ENCODE peak calls at places on chromosomes 2 and 18, in ten cellular contexts. W is fibroblast of pulmonary artery, B is choroid plexus epithelial cell, R is lower leg skin, N is cardiac muscle cell, G is kidney, J is cardiac fibroblast, A is A673, M is heart right ventricle, S is adrenal gland. F is an unnamed sample.

GRCh38 chr2:7508220-7508943 is 591.2 kb downstream of the RNF144A start:
- DNase-seq in W (no peak), A (peak), M (no peak), G (no peak), N (no peak), B (no peak), S (no peak), R (no peak), J (no peak), F (peak)

GRCh38 chr2:18597618-18598017 is 8.2 kb upstream of the NT5C1B start:
- DNase-seq in A (no peak), N (no peak), M (no peak), G (no peak), W (no peak), J (no peak), B (no peak), S (no peak), R (no peak), F (no peak)

GRCh38 chr2:200378652-200379290 is 72.3 kb downstream of the SPATS2L start:
- DNase-seq in B (no peak), N (no peak), R (no peak), J (peak), M (no peak), W (peak), A (peak), G (no peak), S (no peak), F (peak)

GRCh38 chr2:238239552-238239871 is 326 bp downstream of the HES6 start:
- DNase-seq in R (no peak), M (no peak), S (peak), G (no peak), W (no peak), A (peak), N (peak), J (no peak), B (no peak), F (no peak)

GRCh38 chr2:118614856-118615255 is 232.6 kb downstream of the EN1 start:
- DNase-seq in M (no peak), R (no peak), B (peak), N (peak), A (no peak), W (peak), J (no peak), S (no peak), G (no peak), F (peak)

GRCh38 chr18:7565677-7566076 is 1.4 kb upstream of the PTPRM start:
- DNase-seq in W (no peak), J (no peak), S (no peak), A (no peak), R (no peak), G (no peak), N (no peak), M (no peak), B (no peak), F (no peak)

GRCh38 chr2:183010112-183010511 is 28.1 kb downstream of the NCKAP1 start:
- DNase-seq in J (peak), A (peak), G (no peak), N (peak), S (peak), W (peak), B (peak), M (peak), R (peak), F (no peak)

GRCh38 chr2:229196448-229196847 is 74.6 kb downstream of the PID1 start:
- DNase-seq in J (peak), N (no peak), G (no peak), B (no peak), A (no peak), W (no peak), M (no peak), S (no peak), R (no peak), F (no peak)

GRCh38 chr2:220279840-220280239 is 652.4 kb downstream of the SLC4A3 start:
- DNase-seq in N (no peak), A (peak), B (peak), J (peak), G (no peak), M (no peak), W (peak), S (no peak), R (no peak), F (no peak)

GRCh38 chr2:234178309-234179030 is 128.0 kb downstream of the SPP2 start:
- DNase-seq in G (no peak), J (peak), B (peak), N (peak), M (no peak), W (peak), R (no peak), S (no peak), A (no peak), F (no peak)

DNA sequence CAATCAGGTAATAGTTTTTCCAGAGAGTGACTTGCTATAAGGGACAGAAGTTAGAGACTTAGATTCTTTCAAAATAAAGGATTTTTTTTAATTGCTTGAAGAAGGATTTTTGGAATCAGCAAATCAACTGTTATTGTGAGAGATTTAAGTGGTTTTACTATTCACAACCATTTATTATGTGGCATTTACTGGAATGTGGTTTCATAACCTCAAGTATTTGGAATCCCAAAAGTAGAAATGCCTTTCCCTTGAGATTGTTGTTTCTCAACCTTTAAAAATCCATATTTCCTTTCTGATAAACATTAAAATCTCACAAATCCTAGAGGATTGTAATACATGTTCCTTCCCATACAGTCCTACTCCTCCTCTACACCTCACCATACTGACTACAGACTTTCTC is 5.0 kb downstream of the TANK start:
- DNase-seq in G (no peak), W (peak), R (no peak), N (no peak), A (no peak), M (no peak), B (peak), J (peak), S (no peak), F (peak)
- H3K4me3 ChIP-seq in G (no peak), W (no peak), R (no peak), N (no peak), A (no peak), M (no peak), B (no peak), J (no peak), S (no peak), F (no peak)

DNA sequence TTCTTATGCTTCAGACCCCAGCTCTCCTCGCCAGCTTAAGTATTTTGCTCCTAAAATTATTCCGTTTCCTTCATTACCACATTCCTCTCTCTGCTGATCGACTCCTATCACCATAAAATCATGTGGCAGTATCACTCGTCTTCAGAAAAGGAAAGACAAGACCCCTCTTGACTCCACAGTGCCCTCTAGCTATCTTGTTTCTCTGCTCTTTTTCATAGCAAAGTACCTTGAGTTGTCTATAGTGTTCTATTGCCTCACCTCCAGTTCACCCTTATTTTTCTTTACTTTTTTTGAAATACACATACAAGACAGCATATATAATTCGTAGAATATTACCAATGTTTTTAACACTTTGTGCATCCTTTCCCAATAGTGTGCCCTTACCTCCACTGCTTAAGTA is 273.2 kb upstream of the SIX3 start:
- DNase-seq in W (no peak), R (no peak), G (no peak), J (peak), A (peak), N (no peak), B (peak), S (no peak), M (no peak), F (no peak)
- TF ChIP-seq CTCF in W (peak), R (no peak), G (no peak), J (peak), A (peak), N (peak), B (peak), S (no peak), M (peak), F (peak)

GRCh38 chr2:12287220-12287751 is 429.4 kb upstream of the TRIB2 start:
- DNase-seq in W (peak), J (no peak), R (no peak), N (no peak), B (peak), S (no peak), A (peak), M (no peak), G (no peak), F (no peak)
- H3K4me3 ChIP-seq in W (peak), J (no peak), R (no peak), N (no peak), B (no peak), S (no peak), A (peak), M (no peak), G (no peak), F (no peak)

GRCh38 chr18:37402735-37403099 is 162.9 kb downstream of the CELF4 start:
- DNase-seq in A (no peak), G (no peak), W (no peak), B (no peak), S (no peak), J (no peak), M (no peak), R (no peak), N (no peak), F (no peak)
- TF ChIP-seq CTCF in A (no peak), G (no peak), W (no peak), B (no peak), S (no peak), J (no peak), M (no peak), R (no peak), N (no peak), F (no peak)

DNA sequence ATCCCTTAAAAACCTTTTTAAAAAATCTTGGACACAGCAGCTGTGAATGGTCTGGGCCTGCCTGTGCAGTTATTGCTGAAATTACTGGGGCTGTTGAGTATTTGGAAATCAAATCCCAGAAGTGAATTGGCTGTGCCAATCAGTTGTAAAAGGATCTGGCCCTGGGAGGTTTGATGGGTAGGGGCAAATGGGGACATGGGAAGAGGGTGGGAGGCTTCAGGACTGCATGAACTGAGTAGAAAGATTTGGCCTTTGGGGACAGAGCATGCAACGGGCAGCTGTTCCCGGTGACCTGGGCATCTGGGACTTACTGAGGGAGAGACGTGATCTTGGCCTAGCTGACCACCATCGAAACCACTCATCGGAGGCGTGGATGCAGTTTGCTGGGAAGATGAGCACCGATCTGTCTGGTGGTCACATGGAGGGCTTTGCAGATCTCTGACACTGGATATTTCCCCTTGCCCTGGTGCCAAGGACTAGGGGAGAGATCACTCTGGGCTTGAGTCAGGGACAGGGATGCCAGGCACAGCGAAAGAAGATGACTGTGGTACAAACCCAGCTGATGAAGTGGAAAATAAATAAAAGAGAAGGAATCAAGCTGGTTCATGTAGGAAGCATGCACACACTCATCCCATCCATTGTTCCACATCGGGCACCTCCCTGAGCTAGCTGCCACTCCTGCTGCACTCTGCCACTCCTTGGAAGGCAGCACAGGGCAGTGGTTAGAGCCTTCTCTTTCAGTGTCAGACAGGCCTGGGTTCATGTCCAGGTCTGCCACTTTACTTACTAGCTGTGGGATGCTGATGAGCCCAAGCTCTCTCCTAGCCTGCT is 58.4 kb downstream of the SEMA4F start:
- DNase-seq in W (no peak), J (peak), N (no peak), B (no peak), R (no peak), G (no peak), A (no peak), S (no peak), M (no peak), F (no peak)
- H3K4me3 ChIP-seq in W (no peak), J (no peak), N (no peak), B (no peak), R (no peak), G (no peak), A (no peak), S (no peak), M (no peak), F (no peak)

GRCh38 chr18:9232977-9233376 is 96.4 kb downstream of the ANKRD12 start:
- DNase-seq in S (no peak), N (no peak), G (no peak), J (no peak), A (no peak), B (no peak), M (no peak), W (no peak), R (no peak), F (no peak)
- TF ChIP-seq CTCF in S (no peak), N (no peak), G (no peak), J (no peak), A (no peak), B (no peak), M (no peak), W (no peak), R (no peak), F (no peak)

GRCh38 chr18:79770826-79771225 is 26.9 kb upstream of the KCNG2 start:
- DNase-seq in B (no peak), R (peak), M (no peak), S (no peak), N (no peak), W (no peak), J (no peak), G (no peak), A (no peak), F (no peak)

GRCh38 chr18:79772108-79772864 is 25.5 kb upstream of the KCNG2 start:
- DNase-seq in R (peak), N (no peak), A (no peak), M (no peak), B (no peak), J (no peak), G (no peak), S (no peak), W (no peak), F (no peak)

GRCh38 chr18:79772865-79773696 is 24.7 kb upstream of the KCNG2 start:
- DNase-seq in R (peak), J (no peak), N (no peak), M (no peak), W (no peak), B (no peak), A (no peak), S (no peak), G (no peak), F (no peak)

GRCh38 chr18:79770501-79770815 is 27.3 kb upstream of the KCNG2 start:
- DNase-seq in W (no peak), R (peak), A (no peak), B (no peak), G (peak), J (no peak), S (no peak), M (no peak), N (no peak), F (no peak)

DNA sequence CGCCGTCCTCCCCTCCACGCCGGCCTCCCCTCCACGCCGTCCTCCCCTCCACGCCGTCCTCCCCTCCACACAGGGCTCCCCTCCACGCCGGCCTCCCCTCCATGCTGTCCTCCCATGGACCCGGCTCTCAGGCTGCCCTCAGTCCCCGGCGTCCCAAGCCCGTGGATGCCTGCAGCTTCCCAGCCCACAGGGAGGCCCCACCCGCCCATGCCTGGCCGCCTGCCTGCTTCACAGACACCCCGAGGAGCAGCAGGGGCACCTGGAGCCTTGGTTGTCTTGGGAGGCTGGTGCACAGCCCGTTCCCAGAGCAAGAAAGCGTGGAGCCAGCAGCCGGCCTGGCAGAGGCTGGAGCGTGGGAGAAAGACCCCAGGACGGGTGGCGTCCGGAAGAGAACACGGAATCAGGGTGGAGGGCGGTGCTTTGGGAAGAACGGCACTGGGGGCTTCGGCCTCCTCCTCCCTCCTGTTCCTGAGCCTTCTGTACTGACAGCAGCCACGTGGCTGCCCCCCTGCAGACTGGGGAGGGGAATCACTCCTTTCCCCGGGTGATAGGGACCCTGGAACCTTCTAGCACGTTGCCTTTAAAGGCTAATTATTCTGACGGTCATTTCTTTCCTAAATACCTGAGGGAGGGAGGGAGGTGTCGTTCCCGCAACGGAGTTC is 26.2 kb upstream of the KCNG2 start:
- DNase-seq in R (peak), A (no peak), N (no peak), M (no peak), B (no peak), W (no peak), S (no peak), G (no peak), J (no peak), F (no peak)
- H3K4me3 ChIP-seq in R (no peak), A (no peak), N (no peak), M (no peak), B (no peak), W (no peak), S (no peak), G (no peak), J (no peak), F (no peak)

GRCh38 chr2:216148983-216149382 is 39.8 kb downstream of the XRCC5 start:
- DNase-seq in M (no peak), B (no peak), A (no peak), R (no peak), W (no peak), J (no peak), N (no peak), S (no peak), G (no peak), F (no peak)

GRCh38 chr2:216155954-216156353 is 46.8 kb downstream of the XRCC5 start:
- DNase-seq in M (no peak), G (no peak), R (no peak), S (no peak), N (no peak), A (no peak), J (no peak), W (no peak), B (no peak), F (no peak)

GRCh38 chr2:216147172-216148131 is 38.3 kb downstream of the XRCC5 start:
- DNase-seq in W (no peak), S (no peak), B (no peak), R (no peak), M (no peak), G (no peak), N (no peak), J (no peak), A (no peak), F (no peak)

GRCh38 chr2:216149741-216150140 is 40.6 kb downstream of the XRCC5 start:
- DNase-seq in A (no peak), M (no peak), S (no peak), G (no peak), B (peak), N (no peak), R (no peak), J (peak), W (peak), F (no peak)

GRCh38 chr2:216151313-216152030 is 42.3 kb downstream of the XRCC5 start:
- DNase-seq in B (peak), J (peak), N (no peak), R (no peak), S (no peak), G (no peak), A (peak), W (peak), M (no peak), F (no peak)
- TF ChIP-seq CTCF in B (peak), J (no peak), N (peak), R (no peak), S (no peak), G (no peak), A (peak), W (peak), M (no peak), F (no peak)

GRCh38 chr2:120983344-120983743 is 247.7 kb downstream of the GLI2 start:
- DNase-seq in A (no peak), B (peak), R (no peak), N (no peak), J (no peak), M (no peak), G (no peak), S (no peak), W (no peak), F (no peak)
- H3K4me3 ChIP-seq in A (no peak), B (no peak), R (no peak), N (no peak), J (no peak), M (no peak), G (no peak), S (no peak), W (no peak), F (no peak)

F was measured in AG09309.